ENCODE peak calls at places on chromosomes 6 and 20, in seven cellular contexts. One of them, this sample, is unnamed. For H3K4me1, the result is how much of the 10 kb centered on the place peaks cover.

GRCh38 chr20:44832724-44833123 is 22.4 kb upstream of the RIMS4 start:
- DNase-seq in PC-3: peak
- DNase-seq in pancreas: no peak
- DNase-seq in GM12878: no peak
- DNase-seq in cardiac muscle cell: no peak
- DNase-seq in thoracic aorta: no peak
- DNase-seq in transverse colon: no peak
- DNase-seq in this sample: no peak

GRCh38 chr6:152206072-152206818 is 398.8 kb downstream of the ESR1 start:
- DNase-seq in pancreas: peak
- DNase-seq in transverse colon: peak
- DNase-seq in GM12878: no peak
- DNase-seq in thoracic aorta: no peak
- DNase-seq in PC-3: peak
- DNase-seq in cardiac muscle cell: peak
- DNase-seq in this sample: peak

GRCh38 chr6:138036955-138037592 is 70.1 kb downstream of the PERP start:
- DNase-seq in thoracic aorta: no peak
- DNase-seq in PC-3: peak
- DNase-seq in transverse colon: no peak
- DNase-seq in GM12878: no peak
- DNase-seq in pancreas: no peak
- DNase-seq in cardiac muscle cell: no peak
- DNase-seq in this sample: peak

GRCh38 chr20:37393863-37394542 is 48.1 kb downstream of the SRC start:
- DNase-seq in cardiac muscle cell: no peak
- DNase-seq in transverse colon: no peak
- DNase-seq in GM12878: no peak
- DNase-seq in PC-3: no peak
- DNase-seq in pancreas: peak
- DNase-seq in thoracic aorta: no peak
- DNase-seq in this sample: no peak

GRCh38 chr20:35166242-35166830 is 5.5 kb upstream of the PROCR start:
- DNase-seq in cardiac muscle cell: no peak
- DNase-seq in GM12878: no peak
- DNase-seq in PC-3: no peak
- DNase-seq in transverse colon: no peak
- DNase-seq in pancreas: no peak
- DNase-seq in thoracic aorta: no peak
- DNase-seq in this sample: no peak

GRCh38 chr6:25706314-25707014 is 48.1 kb upstream of the SLC17A4 start:
- DNase-seq in PC-3: peak
- DNase-seq in pancreas: peak
- DNase-seq in cardiac muscle cell: peak
- DNase-seq in thoracic aorta: no peak
- DNase-seq in GM12878: no peak
- DNase-seq in transverse colon: no peak
- DNase-seq in this sample: no peak

GRCh38 chr6:118485601-118486550 is 62.2 kb upstream of the PLN start:
- DNase-seq in GM12878: peak
- DNase-seq in pancreas: no peak
- DNase-seq in transverse colon: no peak
- DNase-seq in PC-3: no peak
- DNase-seq in cardiac muscle cell: no peak
- DNase-seq in thoracic aorta: no peak
- DNase-seq in this sample: no peak

GRCh38 chr20:34200020-34200419 is 41.2 kb upstream of the ASIP start:
- DNase-seq in PC-3: no peak
- DNase-seq in pancreas: no peak
- DNase-seq in cardiac muscle cell: no peak
- DNase-seq in transverse colon: no peak
- DNase-seq in thoracic aorta: no peak
- DNase-seq in GM12878: no peak
- DNase-seq in this sample: no peak

GRCh38 chr6:133567656-133568055 is 321.3 kb upstream of the TCF21 start:
- DNase-seq in pancreas: no peak
- DNase-seq in PC-3: peak
- DNase-seq in cardiac muscle cell: no peak
- DNase-seq in thoracic aorta: no peak
- DNase-seq in GM12878: no peak
- DNase-seq in transverse colon: no peak
- DNase-seq in this sample: no peak

GRCh38 chr20:4837760-4838159 is 116.1 kb downstream of the PRND start:
- DNase-seq in PC-3: no peak
- DNase-seq in cardiac muscle cell: no peak
- DNase-seq in thoracic aorta: no peak
- DNase-seq in GM12878: no peak
- DNase-seq in pancreas: no peak
- DNase-seq in transverse colon: no peak
- DNase-seq in this sample: no peak
- H3K4me1 ChIP-seq in PC-3: under half
- H3K4me1 ChIP-seq in cardiac muscle cell: under half
- H3K4me1 ChIP-seq in thoracic aorta: under half
- H3K4me1 ChIP-seq in GM12878: under half
- H3K4me1 ChIP-seq in pancreas: under half
- H3K4me1 ChIP-seq in transverse colon: under half
- H3K4me1 ChIP-seq in this sample: under half

GRCh38 chr6:149150301-149150700 is 167.2 kb upstream of the TAB2 start:
- DNase-seq in cardiac muscle cell: no peak
- DNase-seq in pancreas: no peak
- DNase-seq in GM12878: no peak
- DNase-seq in PC-3: no peak
- DNase-seq in transverse colon: no peak
- DNase-seq in thoracic aorta: no peak
- DNase-seq in this sample: no peak
- H3K4me1 ChIP-seq in cardiac muscle cell: under half
- H3K4me1 ChIP-seq in pancreas: under half
- H3K4me1 ChIP-seq in GM12878: under half
- H3K4me1 ChIP-seq in PC-3: under half
- H3K4me1 ChIP-seq in transverse colon: under half
- H3K4me1 ChIP-seq in thoracic aorta: under half
- H3K4me1 ChIP-seq in this sample: under half

GRCh38 chr6:110462884-110463481 is 13.4 kb downstream of the SLC22A16 start:
- DNase-seq in PC-3: no peak
- DNase-seq in GM12878: no peak
- DNase-seq in thoracic aorta: no peak
- DNase-seq in pancreas: no peak
- DNase-seq in transverse colon: no peak
- DNase-seq in cardiac muscle cell: no peak
- DNase-seq in this sample: no peak

GRCh38 chr6:110474500-110474899 is 1.9 kb downstream of the SLC22A16 start:
- DNase-seq in pancreas: no peak
- DNase-seq in GM12878: no peak
- DNase-seq in cardiac muscle cell: no peak
- DNase-seq in transverse colon: no peak
- DNase-seq in PC-3: no peak
- DNase-seq in thoracic aorta: no peak
- DNase-seq in this sample: no peak

GRCh38 chr6:110471966-110472365 is 4.4 kb downstream of the SLC22A16 start:
- DNase-seq in transverse colon: no peak
- DNase-seq in cardiac muscle cell: no peak
- DNase-seq in thoracic aorta: no peak
- DNase-seq in PC-3: no peak
- DNase-seq in pancreas: no peak
- DNase-seq in GM12878: no peak
- DNase-seq in this sample: no peak

GRCh38 chr6:110472739-110473138 is 3.7 kb downstream of the SLC22A16 start:
- DNase-seq in pancreas: no peak
- DNase-seq in thoracic aorta: no peak
- DNase-seq in transverse colon: no peak
- DNase-seq in PC-3: no peak
- DNase-seq in cardiac muscle cell: no peak
- DNase-seq in GM12878: no peak
- DNase-seq in this sample: no peak

GRCh38 chr6:110468696-110469095 is 7.7 kb downstream of the SLC22A16 start:
- DNase-seq in cardiac muscle cell: no peak
- DNase-seq in PC-3: no peak
- DNase-seq in GM12878: no peak
- DNase-seq in pancreas: no peak
- DNase-seq in transverse colon: no peak
- DNase-seq in thoracic aorta: no peak
- DNase-seq in this sample: no peak
- H3K4me1 ChIP-seq in cardiac muscle cell: under half
- H3K4me1 ChIP-seq in PC-3: under half
- H3K4me1 ChIP-seq in GM12878: under half
- H3K4me1 ChIP-seq in pancreas: under half
- H3K4me1 ChIP-seq in transverse colon: under half
- H3K4me1 ChIP-seq in thoracic aorta: under half
- H3K4me1 ChIP-seq in this sample: under half

DNA sequence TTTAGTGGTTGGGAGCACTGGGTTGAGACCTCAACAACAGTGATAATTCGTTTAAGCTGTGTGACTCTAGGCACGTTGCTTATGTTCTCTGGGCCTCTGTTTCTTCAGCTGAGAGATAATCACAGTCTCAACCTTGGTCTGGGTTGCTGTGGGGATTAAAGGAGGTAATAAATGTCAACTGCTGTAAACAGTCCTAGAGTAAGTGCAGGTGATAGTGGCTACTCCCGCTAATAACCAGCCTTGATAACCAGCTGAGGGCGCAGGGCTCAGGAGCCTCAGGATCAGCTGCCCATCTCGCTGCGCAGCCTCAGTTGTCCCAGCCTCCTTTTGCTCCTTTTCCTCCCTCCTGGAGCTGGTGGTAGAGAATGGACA is 58.0 kb downstream of the JARID2 start:
- DNase-seq in pancreas: no peak
- DNase-seq in transverse colon: no peak
- DNase-seq in PC-3: no peak
- DNase-seq in thoracic aorta: no peak
- DNase-seq in cardiac muscle cell: no peak
- DNase-seq in GM12878: no peak
- DNase-seq in this sample: peak
- H3K4me1 ChIP-seq in pancreas: under half
- H3K4me1 ChIP-seq in transverse colon: half or more
- H3K4me1 ChIP-seq in PC-3: under half
- H3K4me1 ChIP-seq in thoracic aorta: under half
- H3K4me1 ChIP-seq in cardiac muscle cell: under half
- H3K4me1 ChIP-seq in GM12878: half or more
- H3K4me1 ChIP-seq in this sample: under half

GRCh38 chr6:56714273-56714672 is 71.6 kb upstream of the DST start:
- DNase-seq in pancreas: no peak
- DNase-seq in PC-3: peak
- DNase-seq in cardiac muscle cell: no peak
- DNase-seq in transverse colon: no peak
- DNase-seq in thoracic aorta: no peak
- DNase-seq in GM12878: no peak
- DNase-seq in this sample: no peak

GRCh38 chr6:56714982-56715456 is 72.3 kb upstream of the DST start:
- DNase-seq in transverse colon: no peak
- DNase-seq in GM12878: no peak
- DNase-seq in PC-3: peak
- DNase-seq in thoracic aorta: no peak
- DNase-seq in cardiac muscle cell: no peak
- DNase-seq in pancreas: no peak
- DNase-seq in this sample: no peak

GRCh38 chr6:56716229-56716628 is 73.5 kb upstream of the DST start:
- DNase-seq in thoracic aorta: no peak
- DNase-seq in cardiac muscle cell: no peak
- DNase-seq in transverse colon: no peak
- DNase-seq in GM12878: no peak
- DNase-seq in PC-3: no peak
- DNase-seq in pancreas: no peak
- DNase-seq in this sample: no peak

GRCh38 chr6:56710967-56711366 is 68.3 kb upstream of the DST start:
- DNase-seq in thoracic aorta: no peak
- DNase-seq in GM12878: no peak
- DNase-seq in transverse colon: no peak
- DNase-seq in cardiac muscle cell: no peak
- DNase-seq in PC-3: no peak
- DNase-seq in pancreas: no peak
- DNase-seq in this sample: no peak

GRCh38 chr6:56713285-56713684 is 70.6 kb upstream of the DST start:
- DNase-seq in transverse colon: peak
- DNase-seq in thoracic aorta: peak
- DNase-seq in PC-3: peak
- DNase-seq in pancreas: no peak
- DNase-seq in GM12878: no peak
- DNase-seq in cardiac muscle cell: no peak
- DNase-seq in this sample: peak
- H3K4me1 ChIP-seq in transverse colon: under half
- H3K4me1 ChIP-seq in thoracic aorta: under half
- H3K4me1 ChIP-seq in PC-3: half or more
- H3K4me1 ChIP-seq in pancreas: under half
- H3K4me1 ChIP-seq in GM12878: under half
- H3K4me1 ChIP-seq in cardiac muscle cell: under half
- H3K4me1 ChIP-seq in this sample: under half

GRCh38 chr6:81818778-81819491 is 66.5 kb upstream of the TENT5A start:
- DNase-seq in transverse colon: no peak
- DNase-seq in thoracic aorta: no peak
- DNase-seq in PC-3: no peak
- DNase-seq in cardiac muscle cell: no peak
- DNase-seq in GM12878: peak
- DNase-seq in pancreas: no peak
- DNase-seq in this sample: no peak

GRCh38 chr6:81814365-81815109 is 62.1 kb upstream of the TENT5A start:
- DNase-seq in thoracic aorta: no peak
- DNase-seq in cardiac muscle cell: no peak
- DNase-seq in transverse colon: no peak
- DNase-seq in GM12878: no peak
- DNase-seq in pancreas: no peak
- DNase-seq in PC-3: peak
- DNase-seq in this sample: no peak

GRCh38 chr6:81819767-81820166 is 67.3 kb upstream of the TENT5A start:
- DNase-seq in cardiac muscle cell: no peak
- DNase-seq in PC-3: no peak
- DNase-seq in GM12878: no peak
- DNase-seq in transverse colon: no peak
- DNase-seq in pancreas: no peak
- DNase-seq in thoracic aorta: no peak
- DNase-seq in this sample: no peak

GRCh38 chr6:81812416-81812815 is 59.9 kb upstream of the TENT5A start:
- DNase-seq in GM12878: no peak
- DNase-seq in pancreas: no peak
- DNase-seq in PC-3: no peak
- DNase-seq in cardiac muscle cell: no peak
- DNase-seq in thoracic aorta: no peak
- DNase-seq in transverse colon: no peak
- DNase-seq in this sample: no peak

GRCh38 chr6:81816387-81816786 is 63.9 kb upstream of the TENT5A start:
- DNase-seq in cardiac muscle cell: no peak
- DNase-seq in pancreas: no peak
- DNase-seq in thoracic aorta: no peak
- DNase-seq in PC-3: no peak
- DNase-seq in GM12878: no peak
- DNase-seq in transverse colon: no peak
- DNase-seq in this sample: no peak
- H3K4me1 ChIP-seq in cardiac muscle cell: under half
- H3K4me1 ChIP-seq in pancreas: under half
- H3K4me1 ChIP-seq in thoracic aorta: under half
- H3K4me1 ChIP-seq in PC-3: under half
- H3K4me1 ChIP-seq in GM12878: under half
- H3K4me1 ChIP-seq in transverse colon: under half
- H3K4me1 ChIP-seq in this sample: under half